ENCODE peak calls at places on chromosome 10, in nine cellular contexts. F is HEK293T; R is stimulated activated CD4-positive, alpha-beta T cell treated with anti-CD3 and anti-CD28 coated beads, TNF-alpha, amount 100 ng/mL, for 1 hour; Z is sigmoid colon; V is HFFc6; C is AG04449; I is BJ; K is germinal center; O is HCT116. X is an unnamed sample.

GRCh38 chr10:59905066-59905734 is 1.2 kb downstream of the CCDC6 start:
- DNase-seq in F (peak), R (peak), Z (peak), V (no peak), C (no peak), I (no peak), K (peak), O (no peak), X (peak)

GRCh38 chr10:35347088-35347487 is 10.8 kb downstream of the CCNY start:
- DNase-seq in F (no peak), R (no peak), Z (no peak), V (no peak), C (no peak), I (no peak), K (no peak), O (no peak), X (no peak)

GRCh38 chr10:30436200-30436599 is 2.2 kb downstream of the MAP3K8 start:
- DNase-seq in F (no peak), R (no peak), Z (peak), V (peak), C (no peak), I (peak), K (no peak), O (no peak), X (no peak)

GRCh38 chr10:11180228-11180627 is 162.6 kb downstream of the CELF2 start:
- DNase-seq in F (no peak), R (peak), Z (no peak), V (no peak), C (no peak), I (no peak), K (no peak), O (no peak), X (no peak)

GRCh38 chr10:101675115-101675514 is 19.9 kb downstream of the FBXW4 start:
- DNase-seq in F (no peak), R (no peak), Z (no peak), V (no peak), C (no peak), I (no peak), K (no peak), O (no peak), X (no peak)

GRCh38 chr10:66292456-66292855 is 633.4 kb upstream of the LRRTM3 start:
- DNase-seq in F (no peak), R (no peak), Z (no peak), V (no peak), C (no peak), I (no peak), K (no peak), O (no peak), X (no peak)

GRCh38 chr10:122521011-122521410 is 39.5 kb upstream of the DMBT1 start:
- DNase-seq in F (no peak), R (no peak), Z (no peak), V (no peak), C (no peak), I (no peak), K (no peak), O (no peak), X (no peak)

GRCh38 chr10:26556756-26557640 is 118.9 kb downstream of the APBB1IP start:
- DNase-seq in F (peak), R (no peak), Z (no peak), V (peak), C (no peak), I (no peak), K (peak), O (peak), X (peak)

GRCh38 chr10:47297796-47298540 is 2.0 kb upstream of the GDF10 start:
- DNase-seq in F (no peak), R (no peak), Z (peak), V (no peak), C (no peak), I (no peak), K (no peak), O (no peak), X (no peak)

GRCh38 chr10:3048114-3049019 is 19.0 kb upstream of the PFKP start:
- DNase-seq in F (no peak), R (no peak), Z (no peak), V (peak), C (no peak), I (no peak), K (no peak), O (no peak), X (peak)

GRCh38 chr10:94123253-94123995 is 129.7 kb downstream of the PLCE1 start:
- DNase-seq in F (no peak), R (no peak), Z (no peak), V (peak), C (peak), I (peak), K (no peak), O (no peak), X (no peak)

GRCh38 chr10:6721480-6721879 is 141.4 kb upstream of the PRKCQ start:
- DNase-seq in F (no peak), R (no peak), Z (peak), V (peak), C (peak), I (peak), K (no peak), O (peak), X (no peak)

GRCh38 chr10:34658934-34659333 is 156.2 kb downstream of the PARD3 start:
- DNase-seq in F (no peak), R (no peak), Z (no peak), V (no peak), C (no peak), I (no peak), K (no peak), O (no peak), X (no peak)

GRCh38 chr10:9102026-9102425 is 1047.5 kb downstream of the GATA3 start:
- DNase-seq in F (no peak), R (no peak), Z (no peak), V (no peak), C (no peak), I (no peak), K (no peak), O (no peak), X (no peak)

GRCh38 chr10:61217851-61218565 is 235.2 kb downstream of the TMEM26 start:
- DNase-seq in F (no peak), R (no peak), Z (no peak), V (no peak), C (no peak), I (no peak), K (no peak), O (no peak), X (no peak)

GRCh38 chr10:22309180-22310000 is 6.8 kb upstream of the COMMD3 start:
- DNase-seq in F (no peak), R (no peak), Z (no peak), V (no peak), C (no peak), I (no peak), K (no peak), O (no peak), X (no peak)

GRCh38 chr10:24446739-24447138 is 237.8 kb downstream of the KIAA1217 start:
- DNase-seq in F (no peak), R (no peak), Z (no peak), V (peak), C (no peak), I (peak), K (no peak), O (no peak), X (no peak)

GRCh38 chr10:116097239-116097751 is 175.7 kb downstream of the GFRA1 start:
- DNase-seq in F (no peak), R (no peak), Z (no peak), V (no peak), C (no peak), I (no peak), K (no peak), O (no peak), X (peak)

GRCh38 chr10:21260793-21261149 is 264.7 kb downstream of the SKIDA1 start:
- DNase-seq in F (no peak), R (no peak), Z (no peak), V (no peak), C (no peak), I (no peak), K (no peak), O (no peak), X (no peak)

GRCh38 chr10:14008648-14009072 is 322.1 kb downstream of the FRMD4A start:
- DNase-seq in F (no peak), R (no peak), Z (no peak), V (peak), C (no peak), I (no peak), K (no peak), O (no peak), X (no peak)

GRCh38 chr10:124701435-124701834 is 42.7 kb downstream of the FAM53B start:
- DNase-seq in F (no peak), R (no peak), Z (peak), V (no peak), C (no peak), I (no peak), K (no peak), O (no peak), X (no peak)

GRCh38 chr10:2079603-2080078 is 342.3 kb upstream of the ADARB2 start:
- DNase-seq in F (no peak), R (no peak), Z (no peak), V (no peak), C (no peak), I (no peak), K (no peak), O (no peak), X (no peak)

GRCh38 chr10:75951627-75952026 is 520.2 kb downstream of the LRMDA start:
- DNase-seq in F (no peak), R (no peak), Z (no peak), V (no peak), C (no peak), I (no peak), K (no peak), O (no peak), X (peak)

GRCh38 chr10:124151466-124152095 is 58.2 kb upstream of the CHST15 start:
- DNase-seq in F (no peak), R (no peak), Z (peak), V (no peak), C (no peak), I (no peak), K (no peak), O (no peak), X (no peak)

GRCh38 chr10:7471720-7472367 is 61.0 kb upstream of the SFMBT2 start:
- DNase-seq in F (no peak), R (no peak), Z (no peak), V (no peak), C (no peak), I (no peak), K (peak), O (no peak), X (no peak)

X was measured in retina.